ENCODE peak calls at places on chromosomes 13 and 19, in four cellular contexts. N is HCEC 1CT; U is stimulated activated effector memory CD8-positive, alpha-beta T cell treated with anti-CD3 and anti-CD28 coated beads, Interleukin-12 subunit alpha, Interleukin-12 subunit beta, amount 100 ng/mL, for 72 hours; D is GM03348. G is an unnamed sample.

GRCh38 chr13:61695147-61695546 is 279.5 kb upstream of the PCDH20 start:
- DNase-seq in N (no peak), D (no peak), U (no peak), G (no peak)

GRCh38 chr19:872266-872951 is 12.9 kb downstream of the CFD start:
- DNase-seq in N (peak), D (peak), U (peak), G (peak)

GRCh38 chr19:42081584-42082258 is 5.8 kb downstream of the ZNF574 start:
- DNase-seq in D (peak), N (peak), U (no peak), G (peak)

GRCh38 chr13:112851107-112852046 is 117.6 kb upstream of the MCF2L start:
- DNase-seq in N (no peak), U (no peak), D (no peak), G (no peak)

GRCh38 chr13:40667622-40667978 is 1.2 kb upstream of the FOXO1 start:
- DNase-seq in N (no peak), D (no peak), U (no peak), G (no peak)

GRCh38 chr13:105814219-105814901 is 721.1 kb downstream of the EFNB2 start:
- DNase-seq in N (no peak), D (no peak), U (no peak), G (no peak)

GRCh38 chr13:80989770-80990169 is 648.8 kb upstream of the SPRY2 start:
- DNase-seq in N (no peak), D (no peak), U (no peak), G (no peak)

GRCh38 chr13:110414283-110414682 is 107.2 kb downstream of the COL4A2 start:
- DNase-seq in N (no peak), U (no peak), D (no peak), G (no peak)

GRCh38 chr19:49767380-49767779 is 579 bp downstream of the AP2A1 start:
- DNase-seq in N (peak), U (no peak), D (peak), G (peak)

GRCh38 chr13:72686766-72687165 is 40.7 kb downstream of the MZT1 start:
- DNase-seq in U (no peak), N (no peak), D (no peak), G (no peak)

GRCh38 chr19:1474011-1474764 is 4.8 kb downstream of the C19orf25 start:
- DNase-seq in N (peak), D (no peak), U (no peak), G (peak)

GRCh38 chr13:100014621-100015020 is 33.0 kb downstream of the ZIC2 start:
- DNase-seq in D (no peak), U (no peak), N (no peak), G (no peak)

GRCh38 chr19:1571358-1571757 is 3.2 kb upstream of the MEX3D start:
- DNase-seq in U (no peak), D (no peak), N (no peak), G (no peak)

GRCh38 chr19:31272707-31273106 is 76.5 kb downstream of the TSHZ3 start:
- DNase-seq in D (no peak), N (no peak), U (no peak), G (no peak)

GRCh38 chr13:71866173-71867091 is 572 bp downstream of the DACH1 start:
- DNase-seq in D (peak), U (no peak), N (no peak), G (peak)